ENCODE peak calls at places on chromosomes 13 and 19, in four cellular contexts. B is HepG2, G is GM12878, E is K562. F is an unnamed sample.

GRCh38 chr19:30755581-30755980 is 383.4 kb downstream of the ZNF536 start:
- DNase-seq in B (no peak), G (no peak), E (no peak), F (no peak)

GRCh38 chr13:40319699-40320586 is 346.5 kb downstream of the FOXO1 start:
- DNase-seq in B (no peak), G (no peak), E (no peak), F (no peak)

GRCh38 chr19:5534787-5535586 is 32.8 kb downstream of the TINCR start:
- DNase-seq in G (no peak), E (peak; percentile 64), B (no peak), F (no peak)

GRCh38 chr13:44801990-44802389 is 187.3 kb downstream of the NUFIP1 start:
- DNase-seq in B (no peak), E (no peak), G (no peak), F (no peak)

GRCh38 chr13:61695147-61695546 is 279.5 kb upstream of the PCDH20 start:
- DNase-seq in G (no peak), E (no peak), B (no peak), F (no peak)

GRCh38 chr13:31749929-31750328 is 10.6 kb downstream of the RXFP2 start:
- DNase-seq in E (no peak), B (no peak), G (no peak), F (no peak)

GRCh38 chr19:42370068-42370520 is 20.0 kb downstream of the CNFN start:
- DNase-seq in E (peak; percentile 31), G (no peak), B (no peak), F (peak; percentile 81)

GRCh38 chr19:43697295-43697694 is 18.6 kb upstream of the IRGC start:
- DNase-seq in E (no peak), G (no peak), B (no peak), F (no peak)

GRCh38 chr13:30580852-30581502 is 36.7 kb upstream of the USPL1 start:
- DNase-seq in G (no peak), B (no peak), E (no peak), F (no peak)

GRCh38 chr13:105428816-105429215 is 1106.6 kb downstream of the EFNB2 start:
- DNase-seq in B (no peak), E (no peak), G (no peak), F (no peak)

GRCh38 chr13:46665243-46665629 is 112.3 kb downstream of the LRCH1 start:
- DNase-seq in E (no peak), B (no peak), G (no peak), F (no peak)

GRCh38 chr13:24727731-24728601 is 36.0 kb upstream of the RNF17 start:
- DNase-seq in G (peak; percentile 43), B (peak; percentile 76), E (peak; percentile 49), F (peak; percentile 63)
- TF ChIP-seq CBX5 in G (no peak), B (no peak), E (no peak), F (no peak)

GRCh38 chr13:25217023-25217909 is 45.2 kb upstream of the AMER2 start:
- DNase-seq in E (no peak), G (no peak), B (no peak), F (no peak)
- TF ChIP-seq EP300 in E (no peak), G (no peak), B (no peak), F (no peak)

GRCh38 chr19:2476451-2477140 is 669 bp downstream of the GADD45B start:
- DNase-seq in E (peak; percentile 72), B (no peak), G (no peak), F (no peak)
- TF ChIP-seq CBX5 in E (no peak), B (no peak), G (no peak), F (no peak)

DNA sequence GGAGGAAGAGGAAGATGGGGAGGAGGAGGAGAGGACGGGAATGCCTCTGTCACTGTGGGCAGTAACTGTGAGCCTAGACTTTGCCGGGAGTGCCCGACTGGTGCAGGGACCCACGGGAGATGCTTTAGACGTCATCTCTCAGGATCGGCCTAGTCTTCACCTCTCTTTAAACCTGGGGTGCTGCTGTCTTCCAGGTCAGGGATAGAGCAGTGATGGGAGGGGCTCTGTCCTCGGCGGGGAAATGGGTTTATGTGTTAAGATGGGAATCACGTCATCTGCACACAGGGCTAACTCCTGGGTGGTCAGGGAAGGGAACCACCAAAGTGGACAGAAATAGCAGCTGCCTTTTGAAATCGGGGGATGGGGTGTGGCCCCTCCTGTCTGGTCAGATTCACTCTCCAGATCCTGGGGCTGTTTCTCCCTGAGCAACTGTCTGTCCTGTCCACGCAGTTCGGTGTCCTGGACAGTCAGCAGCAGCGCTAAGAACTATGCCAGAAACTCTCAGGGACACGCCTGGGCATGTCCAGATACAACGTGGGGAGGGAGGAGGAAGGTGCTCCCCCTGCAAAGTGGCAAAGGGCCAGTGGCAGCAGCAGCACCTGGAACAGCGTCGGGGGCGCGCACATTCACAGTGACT is 26.8 kb downstream of the GAS6 start:
- DNase-seq in B (no peak), G (no peak), E (no peak), F (no peak)
- TF ChIP-seq EP300 in B (no peak), G (no peak), E (no peak), F (no peak)

DNA sequence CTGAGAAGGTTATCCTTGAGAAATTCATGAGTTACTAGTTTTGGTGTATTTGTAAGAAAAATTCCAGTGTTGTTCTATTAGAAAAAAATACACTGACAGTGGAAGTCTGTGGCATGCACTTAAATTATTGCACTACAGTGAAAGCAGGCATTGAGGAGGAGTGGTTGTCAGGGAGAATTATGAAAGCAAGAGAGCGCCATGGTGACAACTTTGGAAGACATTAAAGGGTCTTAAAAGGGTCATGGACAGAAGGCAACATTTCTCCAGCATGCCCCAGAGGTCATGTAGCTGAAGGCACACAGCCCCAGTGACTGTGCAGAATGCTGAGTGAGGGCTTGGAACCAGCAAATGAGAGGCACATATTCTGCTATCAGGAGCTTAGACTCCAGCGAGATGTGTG is 292.7 kb downstream of the OLFM4 start:
- DNase-seq in E (no peak), B (no peak), G (no peak), F (no peak)
- TF ChIP-seq CBX5 in E (no peak), B (no peak), G (no peak), F (no peak)

GRCh38 chr13:38979891-38980627 is 10.6 kb downstream of the STOML3 start:
- DNase-seq in G (no peak), E (no peak), B (no peak), F (no peak)
- TF ChIP-seq EP300 in G (no peak), E (no peak), B (no peak), F (no peak)

DNA sequence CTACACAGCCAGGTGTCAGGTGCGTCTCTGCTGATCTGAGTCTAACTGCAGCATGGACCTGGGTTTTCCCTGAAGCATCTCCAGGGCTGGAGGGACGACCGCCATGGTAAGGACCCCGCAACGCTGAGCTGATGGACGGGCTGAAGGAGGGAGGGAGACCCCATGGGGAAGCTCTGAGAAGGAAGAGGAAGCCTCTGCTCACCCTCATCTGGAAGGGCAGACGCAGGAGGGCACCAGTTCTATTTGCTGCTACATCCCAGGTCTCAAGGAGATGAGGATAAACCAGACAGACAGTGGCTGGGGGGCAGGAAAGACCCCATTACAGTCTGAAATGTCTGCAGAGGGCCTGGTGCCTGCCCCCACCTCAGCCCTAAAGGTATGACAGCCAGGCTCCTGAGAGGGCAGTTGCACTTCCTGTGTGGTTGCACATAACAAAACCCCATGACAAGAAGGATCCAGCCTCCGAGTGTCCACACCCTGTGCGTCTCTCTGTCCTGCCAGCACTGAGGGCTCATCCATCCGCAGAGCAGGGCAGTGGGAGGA is at the start of gene LILRA2:
- DNase-seq in B (no peak), E (no peak), G (no peak), F (no peak)
- TF ChIP-seq CBX5 in B (no peak), E (no peak), G (no peak), F (no peak)

GRCh38 chr13:110388141-110388943 is 81.3 kb downstream of the COL4A2 start:
- DNase-seq in B (no peak), E (no peak), G (no peak), F (no peak)
- TF ChIP-seq EP300 in B (no peak), E (no peak), G (no peak), F (no peak)

GRCh38 chr19:47274891-47275865 is 493 bp downstream of the INAFM1 start:
- DNase-seq in B (no peak), E (no peak), G (no peak), F (no peak)
- TF ChIP-seq CBX5 in B (no peak), E (no peak), G (no peak), F (no peak)